ENCODE peak calls at places on chromosome 18, in six cellular contexts. K, B, C, Z, V and S are unnamed samples. For H3K27me3, the result is how much of the 10 kb centered on the place peaks cover.

GRCh38 chr18:12838178-12838634 is 45.8 kb downstream of the PTPN2 start:
- DNase-seq in K (peak), B (peak), C (peak), Z (peak), V (peak), S (no peak)

GRCh38 chr18:60935046-60935445 is 398.2 kb upstream of the CDH20 start:
- DNase-seq in K (peak), B (no peak), C (no peak), Z (no peak), V (no peak), S (no peak)

GRCh38 chr18:62339106-62339988 is 14.2 kb downstream of the TNFRSF11A start:
- DNase-seq in K (peak), B (no peak), C (no peak), Z (no peak), V (no peak), S (no peak)

GRCh38 chr18:45890606-45891005 is 65.1 kb downstream of the SIGLEC15 start:
- DNase-seq in K (no peak), B (no peak), C (no peak), Z (no peak), V (no peak), S (no peak)

GRCh38 chr18:44170208-44170880 is 510.3 kb upstream of the SETBP1 start:
- DNase-seq in K (no peak), B (no peak), C (no peak), Z (no peak), V (no peak), S (no peak)

GRCh38 chr18:47175283-47175894 is 775 bp downstream of the IER3IP1 start:
- DNase-seq in K (no peak), B (no peak), C (peak), Z (no peak), V (no peak), S (no peak)

GRCh38 chr18:36402765-36403396 is 105.4 kb downstream of the FHOD3 start:
- DNase-seq in K (no peak), B (no peak), C (peak), Z (no peak), V (peak), S (no peak)

GRCh38 chr18:58592223-58593214 is 36.4 kb downstream of the ALPK2 start:
- DNase-seq in K (no peak), B (no peak), C (no peak), Z (no peak), V (no peak), S (no peak)

GRCh38 chr18:44679056-44679911 is 1.4 kb upstream of the SETBP1 start:
- DNase-seq in K (peak), B (peak), C (peak), Z (peak), V (peak), S (peak)

GRCh38 chr18:14922965-14923565 is 175.1 kb downstream of the ANKRD30B start:
- DNase-seq in K (no peak), B (no peak), C (no peak), Z (no peak), V (no peak), S (no peak)

GRCh38 chr18:54206447-54206846 is 18.0 kb downstream of the MBD2 start:
- DNase-seq in K (no peak), B (no peak), C (no peak), Z (no peak), V (no peak), S (no peak)

GRCh38 chr18:61201516-61201915 is 131.7 kb upstream of the CDH20 start:
- DNase-seq in K (no peak), B (no peak), C (no peak), Z (no peak), V (no peak), S (no peak)

GRCh38 chr18:65436430-65436829 is 314.4 kb upstream of the CDH7 start:
- DNase-seq in K (no peak), B (no peak), C (no peak), Z (no peak), V (no peak), S (no peak)

GRCh38 chr18:8841781-8842485 is 136.6 kb downstream of the MTCL1 start:
- DNase-seq in K (no peak), B (no peak), C (no peak), Z (no peak), V (no peak), S (no peak)

GRCh38 chr18:77077836-77078456 is 54.6 kb downstream of the MBP start:
- DNase-seq in K (peak), B (no peak), C (no peak), Z (no peak), V (no peak), S (no peak)

GRCh38 chr18:56233595-56233994 is 404.8 kb downstream of the TXNL1 start:
- DNase-seq in K (peak), B (peak), C (peak), Z (no peak), V (peak), S (peak)

GRCh38 chr18:22253676-22254075 is 84.3 kb downstream of the GATA6 start:
- DNase-seq in K (no peak), B (no peak), C (no peak), Z (no peak), V (no peak), S (no peak)

GRCh38 chr18:1308686-1309085 is 404.0 kb downstream of the ADCYAP1 start:
- DNase-seq in K (no peak), B (no peak), C (no peak), Z (no peak), V (no peak), S (no peak)

GRCh38 chr18:54607213-54607934 is 16.3 kb downstream of the DYNAP start:
- DNase-seq in K (no peak), B (no peak), C (no peak), Z (no peak), V (no peak), S (no peak)

GRCh38 chr18:66316708-66317107 is 287.2 kb downstream of the CDH19 start:
- DNase-seq in K (no peak), B (no peak), C (no peak), Z (no peak), V (no peak), S (no peak)

GRCh38 chr18:21897811-21898210 is 157.2 kb downstream of the MIB1 start:
- DNase-seq in K (peak), B (no peak), C (peak), Z (peak), V (no peak), S (no peak)

GRCh38 chr18:46343456-46343855 is 239.3 kb downstream of the HAUS1 start:
- DNase-seq in K (no peak), B (no peak), C (no peak), Z (no peak), V (peak), S (no peak)

GRCh38 chr18:29383311-29384273 is 1206.7 kb upstream of the CDH2 start:
- DNase-seq in K (no peak), B (no peak), C (no peak), Z (no peak), V (no peak), S (no peak)

GRCh38 chr18:32870611-32871010 is 97.8 kb upstream of the KLHL14 start:
- DNase-seq in K (no peak), B (no peak), C (no peak), Z (no peak), V (no peak), S (no peak)

GRCh38 chr18:80253871-80254492 is 6.7 kb upstream of the PARD6G start:
- DNase-seq in K (no peak), B (no peak), C (no peak), Z (peak), V (no peak), S (no peak)

GRCh38 chr18:57792741-57793629 is 10.1 kb downstream of the ATP8B1 start:
- DNase-seq in K (no peak), B (no peak), C (no peak), Z (no peak), V (no peak), S (no peak)

GRCh38 chr18:9653390-9653789 is 39.0 kb upstream of the PPP4R1 start:
- DNase-seq in K (peak), B (no peak), C (peak), Z (no peak), V (peak), S (peak)

GRCh38 chr18:62088146-62088545 is 98.7 kb downstream of the PIGN start:
- DNase-seq in K (no peak), B (no peak), C (no peak), Z (no peak), V (no peak), S (no peak)

GRCh38 chr18:78751664-78752063 is 228.0 kb upstream of the SALL3 start:
- DNase-seq in K (no peak), B (peak), C (no peak), Z (no peak), V (no peak), S (no peak)

GRCh38 chr18:32480581-32480980 is 9.9 kb upstream of the GAREM1 start:
- DNase-seq in K (no peak), B (no peak), C (no peak), Z (no peak), V (no peak), S (no peak)

DNA sequence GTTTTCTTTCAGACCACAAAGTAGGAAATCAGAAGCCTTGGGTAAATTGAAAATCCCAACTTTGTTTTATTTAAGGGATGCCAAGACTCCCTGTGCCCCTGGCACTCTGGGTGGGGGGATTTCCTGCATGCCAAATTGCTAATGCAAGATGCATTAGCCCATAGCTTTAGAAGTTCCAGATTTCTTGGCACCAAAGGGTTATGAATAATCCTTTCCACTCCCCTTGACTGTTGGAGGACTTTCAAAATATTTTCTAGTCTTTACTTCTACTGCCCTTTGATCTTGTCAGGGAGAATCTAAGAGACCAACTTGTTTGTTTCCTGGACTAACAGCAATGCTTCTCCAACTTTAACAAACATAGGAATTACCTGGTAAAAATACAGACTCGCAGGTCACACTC is 81.8 kb upstream of the TGIF1 start:
- DNase-seq in K (peak), B (no peak), C (no peak), Z (no peak), V (no peak), S (no peak)
- H3K27ac ChIP-seq in K (peak), B (no peak), C (no peak), Z (no peak), V (no peak), S (no peak)

GRCh38 chr18:50190236-50190635 is 4.7 kb downstream of the MYO5B start:
- DNase-seq in K (peak), B (no peak), C (no peak), Z (no peak), V (no peak), S (no peak)
- H3K27me3 ChIP-seq in K (under half), B (under half), C (under half), Z (under half), V (under half), S (half or more)

GRCh38 chr18:3690682-3691066 is 240.7 kb downstream of the TGIF1 start:
- DNase-seq in K (no peak), B (no peak), C (no peak), Z (no peak), V (no peak), S (no peak)

GRCh38 chr18:3689986-3690681 is 240.2 kb downstream of the TGIF1 start:
- DNase-seq in K (no peak), B (no peak), C (no peak), Z (no peak), V (no peak), S (no peak)

GRCh38 chr18:3693385-3693784 is 243.4 kb downstream of the TGIF1 start:
- DNase-seq in K (no peak), B (no peak), C (no peak), Z (no peak), V (no peak), S (no peak)

GRCh38 chr18:3692113-3692621 is 242.2 kb downstream of the TGIF1 start:
- DNase-seq in K (no peak), B (no peak), C (no peak), Z (no peak), V (no peak), S (no peak)

DNA sequence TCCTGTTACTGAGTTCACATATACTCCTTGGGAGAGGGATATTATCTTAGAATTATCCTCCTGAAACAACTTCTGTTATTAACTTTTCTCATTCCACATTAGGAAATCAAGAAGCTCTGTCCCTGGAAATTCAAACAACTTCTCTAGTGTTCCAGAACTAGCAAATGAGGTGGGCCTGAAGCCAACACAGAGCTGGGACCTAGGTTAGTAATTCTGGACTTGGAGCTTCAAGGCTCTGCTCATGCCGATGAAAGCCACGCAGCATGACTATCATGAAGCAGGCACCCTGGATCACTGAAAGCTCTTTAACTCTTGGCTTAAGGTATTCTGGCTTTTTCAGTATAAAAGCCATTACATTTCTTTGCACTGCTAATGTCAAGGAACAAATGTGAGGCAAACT is 242.7 kb downstream of the TGIF1 start:
- DNase-seq in K (no peak), B (no peak), C (no peak), Z (no peak), V (no peak), S (no peak)
- TF ChIP-seq CTCF in K (no peak), B (no peak), C (no peak), Z (no peak), V (no peak), S (no peak)

GRCh38 chr18:6785001-6785400 is 55.5 kb downstream of the ARHGAP28 start:
- DNase-seq in K (no peak), B (no peak), C (no peak), Z (no peak), V (no peak), S (no peak)
- H3K27ac ChIP-seq in K (no peak), B (peak), C (no peak), Z (no peak), V (no peak), S (no peak)

GRCh38 chr18:50207722-50208121 is 12.8 kb upstream of the MYO5B start:
- DNase-seq in K (no peak), B (no peak), C (no peak), Z (no peak), V (no peak), S (no peak)

GRCh38 chr18:50201476-50201875 is 6.5 kb upstream of the MYO5B start:
- DNase-seq in K (no peak), B (no peak), C (no peak), Z (no peak), V (no peak), S (no peak)

GRCh38 chr18:50203801-50204604 is 9.1 kb upstream of the MYO5B start:
- DNase-seq in K (peak), B (no peak), C (no peak), Z (peak), V (no peak), S (no peak)
- H3K27me3 ChIP-seq in K (under half), B (under half), C (under half), Z (under half), V (under half), S (under half)

DNA sequence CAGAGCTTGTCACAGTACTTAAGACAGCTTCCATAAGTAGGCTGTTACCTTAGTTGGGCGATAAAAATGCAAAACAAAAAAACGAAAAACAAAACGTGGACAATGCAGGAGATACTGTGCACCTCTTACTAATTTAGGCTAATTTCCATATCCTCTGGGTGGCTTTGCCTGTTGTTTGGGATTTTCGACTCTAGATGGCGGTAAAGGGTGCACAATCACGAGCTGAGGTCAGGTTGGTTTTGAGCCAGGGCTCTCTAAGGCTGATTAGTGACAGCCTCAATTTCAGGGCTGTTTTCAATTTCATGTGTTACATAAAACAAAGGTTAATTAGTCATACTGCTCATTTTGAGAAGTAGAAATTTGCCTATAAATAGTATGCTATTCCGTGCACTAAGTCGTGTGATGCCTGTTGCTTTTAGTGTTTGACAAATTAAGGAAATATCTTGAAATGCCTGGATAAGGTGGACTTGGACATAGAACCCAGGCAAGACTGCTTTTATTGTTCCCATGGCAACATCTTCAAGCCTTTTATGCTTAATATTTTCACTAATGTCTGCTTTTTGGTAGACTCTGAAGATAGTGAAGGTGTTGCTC is 493.1 kb downstream of the SOCS6 start:
- DNase-seq in K (peak), B (no peak), C (peak), Z (peak), V (no peak), S (no peak)
- TF ChIP-seq CTCF in K (peak), B (no peak), C (no peak), Z (no peak), V (no peak), S (peak)